ENCODE peak calls at places on chromosomes 3 and 15, in four cellular contexts. E is mesothelial cell of epicardium, O is A549, B is thyroid gland. Y is an unnamed sample.

GRCh38 chr3:59472541-59472940 is 422.7 kb upstream of the CFAP20DC start:
- DNase-seq in E (no peak), O (no peak), B (no peak), Y (no peak)

GRCh38 chr15:39281094-39281493 is 299.8 kb upstream of the THBS1 start:
- DNase-seq in E (no peak), O (no peak), B (no peak), Y (no peak)

GRCh38 chr15:58232273-58233065 is 94.3 kb downstream of the AQP9 start:
- DNase-seq in E (no peak), O (no peak), B (no peak), Y (no peak)

GRCh38 chr15:56523521-56523920 is 58.6 kb upstream of the MNS1 start:
- DNase-seq in E (no peak), O (no peak), B (no peak), Y (no peak)

GRCh38 chr3:13890377-13891016 is 10.6 kb upstream of the WNT7A start:
- DNase-seq in E (no peak), O (no peak), B (peak), Y (peak)

GRCh38 chr3:54891540-54891897 is 36.3 kb downstream of the LRTM1 start:
- DNase-seq in E (peak), O (peak), B (peak), Y (peak)

GRCh38 chr15:52523192-52523591 is 5.5 kb downstream of the MYO5A start:
- DNase-seq in E (no peak), O (no peak), B (no peak), Y (no peak)

GRCh38 chr3:58874248-58874741 is 175.5 kb downstream of the CFAP20DC start:
- DNase-seq in E (no peak), O (no peak), B (no peak), Y (no peak)

GRCh38 chr15:96838088-96838487 is 507.6 kb downstream of the NR2F2 start:
- DNase-seq in E (no peak), O (no peak), B (no peak), Y (no peak)

GRCh38 chr3:101943028-101943427 is 93.7 kb downstream of the NFKBIZ start:
- DNase-seq in E (no peak), O (no peak), B (no peak), Y (no peak)

GRCh38 chr3:107356706-107357105 is 20.5 kb upstream of the CCDC54 start:
- DNase-seq in E (no peak), O (no peak), B (no peak), Y (no peak)

GRCh38 chr15:69096197-69096596 is 64.2 kb upstream of the GLCE start:
- DNase-seq in E (no peak), O (no peak), B (no peak), Y (no peak)

GRCh38 chr3:52289747-52290595 is 2.3 kb downstream of the GLYCTK start:
- DNase-seq in E (no peak), O (no peak), B (no peak), Y (no peak)

GRCh38 chr3:32460031-32460749 is 42.5 kb downstream of the CMTM6 start:
- DNase-seq in E (no peak), O (no peak), B (no peak), Y (no peak)

GRCh38 chr15:76366714-76367113 is 30.1 kb downstream of the ISL2 start:
- DNase-seq in E (no peak), O (no peak), B (peak), Y (no peak)

GRCh38 chr15:56042982-56043980 is 49.9 kb upstream of the NEDD4 start:
- DNase-seq in E (no peak), O (no peak), B (no peak), Y (no peak)

GRCh38 chr15:34876640-34877039 is 81.3 kb upstream of the ACTC1 start:
- DNase-seq in E (no peak), O (no peak), B (no peak), Y (no peak)

GRCh38 chr3:172198428-172198827 is 159.1 kb downstream of the FNDC3B start:
- DNase-seq in E (no peak), O (no peak), B (no peak), Y (no peak)

GRCh38 chr3:10017636-10018292 is 8.5 kb upstream of the FANCD2 start:
- DNase-seq in E (no peak), O (no peak), B (no peak), Y (peak)

GRCh38 chr3:74897006-74897405 is 282.5 kb upstream of the CNTN3 start:
- DNase-seq in E (no peak), O (peak), B (no peak), Y (no peak)

GRCh38 chr3:128488995-128489859 is 3.8 kb downstream of the GATA2 start:
- DNase-seq in E (peak), O (no peak), B (no peak), Y (no peak)

GRCh38 chr15:42919794-42920280 is 741 bp downstream of the TTBK2 start:
- DNase-seq in E (no peak), O (no peak), B (no peak), Y (no peak)

GRCh38 chr3:80696280-80696679 is 928.5 kb upstream of the ROBO1 start:
- DNase-seq in E (no peak), O (no peak), B (no peak), Y (no peak)

GRCh38 chr3:77171026-77171425 is 131.1 kb downstream of the ROBO2 start:
- DNase-seq in E (no peak), O (no peak), B (no peak), Y (no peak)
- TF ChIP-seq CTCF in E (no peak), O (no peak), B (no peak), Y (no peak)

GRCh38 chr3:185717627-185718330 is 107.1 kb downstream of the IGF2BP2 start:
- DNase-seq in E (no peak), O (no peak), B (no peak), Y (no peak)
- TF ChIP-seq CTCF in E (no peak), O (no peak), B (no peak), Y (peak)

GRCh38 chr3:65439641-65440040 is 599.1 kb downstream of the MAGI1 start:
- DNase-seq in E (peak), O (peak), B (peak), Y (no peak)
- TF ChIP-seq CTCF in E (no peak), O (peak), B (peak), Y (peak)

GRCh38 chr3:12138044-12138443 is 20.7 kb downstream of the TIMP4 start:
- DNase-seq in E (no peak), O (peak), B (peak), Y (no peak)
- TF ChIP-seq CTCF in E (no peak), O (peak), B (peak), Y (peak)

DNA sequence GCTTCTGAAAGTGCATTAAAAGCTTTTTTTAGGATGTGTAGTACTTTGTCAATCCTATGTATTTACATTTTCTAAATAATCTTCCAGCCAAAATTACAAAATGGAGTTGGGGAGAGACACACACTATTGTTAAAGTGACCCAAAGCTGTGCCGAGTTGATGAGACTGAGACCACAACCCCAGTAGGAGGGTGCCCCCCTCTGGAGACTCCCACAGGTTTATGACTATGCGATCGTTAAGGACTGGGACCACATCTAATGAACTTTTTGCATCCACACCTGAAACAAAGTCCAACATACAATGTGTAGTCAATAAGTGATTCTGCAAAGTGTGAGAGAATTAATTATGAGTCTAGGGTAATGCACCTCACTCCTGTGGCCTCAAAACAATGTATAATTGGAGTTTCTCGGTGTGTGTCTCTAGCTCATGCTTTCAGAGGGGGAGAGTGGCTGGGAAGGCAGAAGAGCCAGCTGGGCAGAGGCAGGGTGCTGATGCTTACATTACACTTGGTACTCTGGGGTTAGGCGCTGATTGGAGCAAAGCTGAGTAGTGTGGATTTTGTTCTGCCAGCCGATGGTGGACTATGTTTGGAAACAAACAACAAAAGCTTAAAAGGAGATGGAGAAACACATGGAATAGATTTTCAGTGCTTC is 102.8 kb downstream of the KCNH8 start:
- DNase-seq in E (no peak), O (no peak), B (no peak), Y (no peak)
- TF ChIP-seq CTCF in E (no peak), O (no peak), B (no peak), Y (no peak)

GRCh38 chr3:106121491-106122289 is 252.9 kb upstream of the CBLB start:
- DNase-seq in E (no peak), O (no peak), B (no peak), Y (no peak)
- TF ChIP-seq CTCF in E (no peak), O (no peak), B (peak), Y (no peak)

Y was measured in type B pancreatic cell.